ENCODE peak calls at places on chromosomes 6 and 20, in six cellular contexts. V, I, G, N, C and J are unnamed samples.

GRCh38 chr20:46681032-46681854 is 8.0 kb downstream of the TP53RK start:
- DNase-seq in I (no peak), C (peak), V (peak), N (no peak), G (peak), J (peak)

GRCh38 chr20:11387189-11387754 is 530.4 kb upstream of the BTBD3 start:
- DNase-seq in C (no peak), V (no peak), G (peak), N (no peak), I (no peak), J (no peak)

GRCh38 chr20:40255368-40255767 is 433.7 kb downstream of the MAFB start:
- DNase-seq in I (no peak), G (no peak), C (no peak), V (no peak), N (no peak), J (no peak)

GRCh38 chr6:167153523-167153959 is 4.2 kb downstream of the GPR31 start:
- DNase-seq in C (no peak), N (no peak), I (no peak), V (no peak), G (no peak), J (peak)

GRCh38 chr20:44075191-44075949 is 111.6 kb downstream of the JPH2 start:
- DNase-seq in I (peak), N (no peak), C (peak), V (peak), G (no peak), J (no peak)

GRCh38 chr6:121504227-121504626 is 68.8 kb downstream of the GJA1 start:
- DNase-seq in C (no peak), G (peak), N (no peak), V (no peak), I (no peak), J (no peak)

GRCh38 chr20:15889073-15889923 is 684.0 kb downstream of the KIF16B start:
- DNase-seq in I (no peak), C (no peak), V (no peak), N (no peak), G (no peak), J (no peak)

GRCh38 chr6:18386302-18386976 is 711 bp upstream of the RNF144B start:
- DNase-seq in C (peak), G (no peak), N (no peak), V (no peak), I (no peak), J (no peak)

GRCh38 chr6:33785766-33786165 is 3.2 kb downstream of the LEMD2 start:
- DNase-seq in I (no peak), C (no peak), V (no peak), G (no peak), N (no peak), J (no peak)

GRCh38 chr6:37155394-37156312 is 14.3 kb upstream of the PIM1 start:
- DNase-seq in I (no peak), N (no peak), C (peak), V (peak), G (no peak), J (peak)

GRCh38 chr6:1610497-1611321 is 994 bp downstream of the FOXC1 start:
- DNase-seq in I (no peak), V (peak), N (peak), C (no peak), G (peak), J (no peak)

GRCh38 chr6:49504666-49505065 is 4.9 kb downstream of the GLYATL3 start:
- DNase-seq in G (no peak), C (no peak), N (no peak), I (no peak), V (no peak), J (no peak)

GRCh38 chr6:13371421-13372072 is 43.2 kb upstream of the TBC1D7 start:
- DNase-seq in N (no peak), V (no peak), C (no peak), G (no peak), I (no peak), J (no peak)

GRCh38 chr6:160930547-160931377 is 60.8 kb upstream of the MAP3K4 start:
- DNase-seq in G (peak), V (peak), I (peak), N (peak), C (peak), J (peak)

GRCh38 chr6:129683606-129684322 is 26.2 kb downstream of the ARHGAP18 start:
- DNase-seq in C (peak), G (peak), N (peak), I (no peak), V (no peak), J (peak)

GRCh38 chr20:4795394-4795793 is 73.7 kb downstream of the PRND start:
- DNase-seq in G (peak), V (no peak), I (no peak), N (no peak), C (no peak), J (no peak)

GRCh38 chr6:170237999-170238740 is 52.7 kb downstream of the DLL1 start:
- DNase-seq in G (no peak), I (peak), C (no peak), V (peak), N (peak), J (no peak)

GRCh38 chr6:100517633-100518032 is 52.9 kb upstream of the SIM1 start:
- DNase-seq in I (no peak), C (no peak), V (no peak), N (no peak), G (no peak), J (no peak)

GRCh38 chr6:74879970-74880369 is 325.9 kb downstream of the COL12A1 start:
- DNase-seq in V (no peak), N (no peak), C (no peak), G (no peak), I (no peak), J (no peak)

GRCh38 chr6:75935473-75935793 is 137.0 kb downstream of the IMPG1 start:
- DNase-seq in I (no peak), N (no peak), C (no peak), G (no peak), V (no peak), J (no peak)

GRCh38 chr6:132381381-132381780 is 19.9 kb downstream of the MOXD1 start:
- DNase-seq in G (no peak), N (no peak), V (no peak), I (no peak), C (no peak), J (no peak)

GRCh38 chr6:108260126-108260808 is 573 bp downstream of the SNX3 start:
- DNase-seq in V (no peak), C (peak), N (peak), G (peak), I (no peak), J (peak)

GRCh38 chr6:152598858-152599537 is 38.2 kb downstream of the SYNE1 start:
- DNase-seq in I (no peak), G (no peak), V (no peak), N (no peak), C (no peak), J (no peak)

GRCh38 chr20:2919518-2920245 is 46.4 kb downstream of the PTPRA start:
- DNase-seq in N (no peak), V (no peak), G (no peak), C (no peak), I (no peak), J (peak)

GRCh38 chr6:135347887-135348286 is 149.7 kb downstream of the AHI1 start:
- DNase-seq in G (no peak), I (no peak), V (no peak), N (no peak), C (no peak), J (no peak)

GRCh38 chr6:3748208-3748701 is 3.3 kb downstream of the PXDC1 start:
- DNase-seq in I (peak), V (peak), G (peak), C (peak), N (no peak), J (peak)

GRCh38 chr6:37168809-37169457 is 1.0 kb upstream of the PIM1 start:
- DNase-seq in I (no peak), C (no peak), V (no peak), N (no peak), G (no peak), J (no peak)

GRCh38 chr6:43717822-43718221 is 30.2 kb upstream of the MRPS18A start:
- DNase-seq in G (no peak), C (no peak), V (peak), N (peak), I (no peak), J (no peak)

GRCh38 chr20:36992802-36993334 is 41.4 kb upstream of the SAMHD1 start:
- DNase-seq in C (no peak), N (no peak), G (no peak), I (no peak), V (no peak), J (no peak)

GRCh38 chr6:26454641-26455040 is 3.1 kb upstream of the BTN2A1 start:
- DNase-seq in G (no peak), C (no peak), N (no peak), V (no peak), I (no peak), J (no peak)

GRCh38 chr6:166266336-166266735 is 41.9 kb downstream of the PRR18 start:
- DNase-seq in V (no peak), G (no peak), N (no peak), I (no peak), C (no peak), J (no peak)

GRCh38 chr20:33789109-33789857 is 21.9 kb upstream of the CHMP4B start:
- DNase-seq in N (peak), V (no peak), I (no peak), G (peak), C (peak), J (peak)

GRCh38 chr6:18022398-18023231 is 35.2 kb upstream of the KIF13A start:
- DNase-seq in G (peak), C (no peak), N (no peak), I (no peak), V (no peak), J (no peak)

GRCh38 chr20:10090588-10091166 is 55.9 kb downstream of the ANKEF1 start:
- DNase-seq in N (no peak), C (peak), I (no peak), G (peak), V (peak), J (peak)

GRCh38 chr6:166008441-166009369 is 158.9 kb downstream of the TBXT start:
- DNase-seq in C (no peak), N (peak), V (peak), G (peak), I (no peak), J (no peak)

GRCh38 chr20:53948383-53949318 is 121.7 kb downstream of the BCAS1 start:
- DNase-seq in N (no peak), G (no peak), C (no peak), V (no peak), I (no peak), J (no peak)

GRCh38 chr6:24721461-24722215 is 2.7 kb upstream of the C6orf62 start:
- DNase-seq in G (no peak), V (no peak), N (no peak), I (no peak), C (peak), J (peak)
- TF ChIP-seq EP300 in G (no peak), V (no peak), N (no peak), I (no peak), C (no peak), J (no peak)

GRCh38 chr20:23152308-23152892 is 66.3 kb upstream of the CD93 start:
- DNase-seq in C (peak), V (peak), N (peak), I (peak), G (peak), J (peak)
- TF ChIP-seq EP300 in C (peak), V (peak), N (peak), I (peak), G (no peak), J (peak)

GRCh38 chr6:123850555-123850954 is 46.9 kb downstream of the NKAIN2 start:
- DNase-seq in I (no peak), N (no peak), G (no peak), C (no peak), V (no peak), J (no peak)

DNA sequence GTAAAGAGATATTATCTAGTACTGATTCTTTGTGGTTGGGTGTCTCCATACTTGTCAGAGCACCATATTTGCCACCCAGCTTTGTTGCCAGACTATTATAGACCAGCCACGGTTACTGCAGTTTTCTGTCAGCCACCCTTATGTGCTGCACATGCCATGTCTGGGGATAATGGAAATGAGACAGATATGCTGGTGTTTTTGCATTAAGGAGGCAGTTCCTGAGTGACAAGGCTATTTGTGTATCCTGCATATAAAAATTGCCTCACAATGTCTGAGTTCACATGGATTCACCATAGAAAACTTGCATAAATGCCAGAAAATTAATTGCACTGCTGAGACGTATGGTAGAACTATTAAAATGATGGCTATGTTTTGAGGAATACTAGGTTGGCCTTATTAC is 51.8 kb downstream of the NKAIN2 start:
- DNase-seq in G (no peak), I (no peak), V (no peak), N (no peak), C (no peak), J (no peak)
- TF ChIP-seq EP300 in G (no peak), I (no peak), V (no peak), N (no peak), C (no peak), J (no peak)

DNA sequence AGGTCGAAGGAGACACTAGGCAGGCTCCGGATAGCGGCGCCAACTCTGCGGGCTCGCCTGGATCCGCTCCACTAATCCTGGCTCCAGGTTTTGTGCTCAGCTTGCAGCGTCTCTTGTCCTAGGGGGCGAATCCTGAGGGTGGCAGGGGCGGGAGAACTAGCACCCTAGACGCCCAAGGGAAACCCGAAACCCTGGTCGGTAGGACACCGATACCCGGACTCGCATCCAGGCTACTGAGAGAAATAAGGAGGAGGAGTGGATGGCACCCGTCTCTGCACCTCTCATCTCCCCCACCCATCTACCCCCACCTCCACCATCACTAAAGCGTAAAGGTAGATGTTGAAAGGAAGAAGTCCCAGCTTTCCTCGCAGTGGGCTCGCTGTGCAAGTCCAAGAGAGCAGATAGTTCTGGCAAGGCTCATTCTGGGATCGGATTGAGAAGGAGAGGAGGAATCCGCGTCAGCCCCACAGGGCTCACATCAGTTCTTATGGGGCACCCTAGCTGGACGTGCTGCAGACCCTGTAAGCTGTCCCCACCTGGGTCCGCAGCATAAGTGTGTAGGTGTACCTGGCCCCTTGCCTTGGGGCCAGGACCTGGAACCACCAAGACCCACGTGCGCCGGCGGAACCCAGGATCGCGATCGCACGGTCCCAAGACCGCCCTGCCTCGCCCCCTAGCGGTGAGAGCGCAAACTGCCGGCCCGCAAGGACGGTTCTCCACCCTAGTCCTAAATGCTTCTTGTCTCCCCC is 6.9 kb downstream of the SLC32A1 start:
- DNase-seq in I (no peak), V (peak), G (peak), N (peak), C (peak), J (peak)
- TF ChIP-seq EP300 in I (no peak), V (no peak), G (no peak), N (no peak), C (no peak), J (no peak)